ENCODE peak calls at places on chromosomes 6 and 20, in eight cellular contexts. X, G, N, J, P, M, K and V are unnamed samples.

GRCh38 chr6:65259080-65259479 is 447.9 kb downstream of the EYS start:
- DNase-seq in M (no peak), G (no peak), N (no peak), K (peak), J (no peak), P (no peak), X (peak), V (peak)

GRCh38 chr6:146028835-146029572 is at the start of gene GRM1:
- DNase-seq in X (no peak), P (no peak), N (no peak), J (no peak), G (no peak), M (no peak), K (no peak), V (no peak)

GRCh38 chr6:166520905-166521834 is 65.3 kb downstream of the RAMACL start:
- DNase-seq in G (no peak), X (peak), M (no peak), P (no peak), K (no peak), J (no peak), N (no peak), V (peak)

GRCh38 chr20:13119583-13119982 is 101.5 kb upstream of the ISM1 start:
- DNase-seq in X (peak), K (peak), J (peak), N (peak), M (no peak), G (no peak), P (peak), V (peak)

GRCh38 chr20:6142348-6142993 is 19.6 kb upstream of the FERMT1 start:
- DNase-seq in P (peak), J (peak), G (no peak), K (peak), M (peak), N (peak), X (peak), V (peak)

GRCh38 chr6:143060806-143061596 is at the start of gene AIG1:
- DNase-seq in G (peak), J (peak), P (no peak), K (no peak), X (no peak), M (peak), N (no peak), V (no peak)

GRCh38 chr6:3337521-3338350 is 79.0 kb downstream of the PSMG4 start:
- DNase-seq in N (peak), J (no peak), M (no peak), G (no peak), P (no peak), K (peak), X (peak), V (no peak)

GRCh38 chr6:12608016-12608860 is 108.3 kb upstream of the PHACTR1 start:
- DNase-seq in P (peak), N (peak), X (no peak), J (no peak), M (no peak), G (no peak), K (peak), V (no peak)

GRCh38 chr6:42260972-42261371 is 43.3 kb upstream of the MRPS10 start:
- DNase-seq in J (no peak), K (peak), X (peak), M (no peak), P (no peak), N (peak), G (no peak), V (no peak)

GRCh38 chr6:108492131-108492766 is 68.5 kb upstream of the FOXO3 start:
- DNase-seq in X (peak), M (no peak), G (no peak), K (peak), J (peak), N (peak), P (peak), V (peak)

GRCh38 chr6:159692303-159693127 is 526 bp downstream of the SOD2 start:
- DNase-seq in K (peak), N (peak), X (peak), M (peak), P (no peak), J (no peak), G (peak), V (no peak)

GRCh38 chr6:28880894-28881780 is 42.6 kb downstream of the TRIM27 start:
- DNase-seq in J (peak), M (peak), P (peak), X (peak), G (no peak), K (peak), N (peak), V (no peak)

GRCh38 chr20:33568378-33569289 is 78.7 kb downstream of the CBFA2T2 start:
- DNase-seq in K (no peak), G (no peak), X (peak), P (no peak), J (no peak), M (no peak), N (peak), V (no peak)

GRCh38 chr6:74268821-74269600 is 573.0 kb downstream of the CD109 start:
- DNase-seq in J (no peak), X (peak), K (no peak), N (no peak), M (no peak), P (no peak), G (no peak), V (no peak)

GRCh38 chr6:146851837-146852236 is 253.1 kb downstream of the ADGB start:
- DNase-seq in X (peak), P (peak), G (no peak), J (peak), M (no peak), N (no peak), K (peak), V (peak)

GRCh38 chr20:37395411-37395800 is 49.5 kb downstream of the SRC start:
- DNase-seq in G (no peak), P (no peak), K (no peak), M (no peak), J (no peak), X (no peak), N (no peak), V (no peak)

GRCh38 chr20:37397076-37397953 is 51.4 kb downstream of the SRC start:
- DNase-seq in X (no peak), K (peak), M (no peak), J (no peak), P (no peak), G (no peak), N (no peak), V (no peak)

GRCh38 chr20:37397954-37398749 is 52.2 kb downstream of the SRC start:
- DNase-seq in N (no peak), M (no peak), G (no peak), X (no peak), J (no peak), K (no peak), P (no peak), V (no peak)

GRCh38 chr20:37395921-37396519 is 50.1 kb downstream of the SRC start:
- DNase-seq in P (no peak), J (no peak), N (no peak), G (no peak), M (no peak), X (peak), K (no peak), V (no peak)

DNA sequence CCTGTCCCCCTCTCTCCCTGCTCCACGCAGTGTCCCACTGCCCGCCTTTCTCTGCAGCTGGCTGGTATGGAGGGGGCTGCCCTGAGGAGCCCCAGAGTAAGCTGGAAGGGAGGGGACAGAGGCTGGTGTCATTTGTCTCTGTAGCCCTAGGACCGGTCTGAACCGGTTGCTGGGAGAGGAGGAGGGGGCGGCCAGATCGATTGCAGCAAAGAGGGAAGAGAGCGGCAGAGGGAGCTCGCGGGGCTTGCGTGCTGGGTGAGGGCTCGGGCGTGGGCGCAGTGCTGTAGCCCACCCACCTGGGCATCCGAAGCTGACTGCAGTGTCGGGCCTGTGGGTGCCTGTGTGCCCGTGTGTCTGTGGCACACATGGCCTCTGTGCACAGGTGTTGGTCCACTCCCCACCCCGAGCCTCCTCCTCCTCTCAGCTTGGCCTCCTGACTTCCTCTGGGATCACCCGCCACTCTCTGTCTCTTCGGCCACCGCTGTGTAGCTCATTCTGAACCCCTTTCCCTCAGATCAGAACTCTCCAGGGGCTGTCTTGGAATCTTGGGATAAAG is 50.7 kb downstream of the SRC start:
- DNase-seq in G (no peak), P (no peak), N (no peak), K (no peak), M (no peak), X (no peak), J (no peak), V (no peak)
- TF ChIP-seq CTCF in G (no peak), P (no peak), N (no peak), K (no peak), M (no peak), X (no peak), J (no peak), V (no peak)

DNA sequence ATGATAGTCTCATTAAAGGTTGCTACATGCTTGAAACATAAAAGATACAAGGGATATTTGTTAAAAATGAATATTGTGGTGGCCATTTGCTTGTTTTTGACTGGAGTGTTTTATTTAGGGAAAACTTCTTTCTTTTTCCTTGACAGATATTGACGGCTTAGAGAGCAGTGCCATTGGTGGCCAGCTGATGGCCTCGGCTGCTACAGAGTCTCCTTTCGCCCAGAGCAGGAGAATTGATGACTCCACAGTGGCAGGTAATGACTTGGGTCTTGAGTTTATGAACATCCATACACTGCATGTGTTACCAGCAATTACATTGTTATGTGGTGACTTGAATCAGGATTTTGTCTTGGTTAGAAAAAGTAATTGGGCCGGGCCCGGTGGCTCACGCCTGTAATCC is 67.5 kb upstream of the PBOV1 start:
- DNase-seq in N (no peak), G (no peak), J (no peak), K (no peak), M (no peak), X (no peak), P (no peak), V (no peak)
- TF ChIP-seq CTCF in N (no peak), G (no peak), J (no peak), K (no peak), M (no peak), X (no peak), P (no peak), V (no peak)

DNA sequence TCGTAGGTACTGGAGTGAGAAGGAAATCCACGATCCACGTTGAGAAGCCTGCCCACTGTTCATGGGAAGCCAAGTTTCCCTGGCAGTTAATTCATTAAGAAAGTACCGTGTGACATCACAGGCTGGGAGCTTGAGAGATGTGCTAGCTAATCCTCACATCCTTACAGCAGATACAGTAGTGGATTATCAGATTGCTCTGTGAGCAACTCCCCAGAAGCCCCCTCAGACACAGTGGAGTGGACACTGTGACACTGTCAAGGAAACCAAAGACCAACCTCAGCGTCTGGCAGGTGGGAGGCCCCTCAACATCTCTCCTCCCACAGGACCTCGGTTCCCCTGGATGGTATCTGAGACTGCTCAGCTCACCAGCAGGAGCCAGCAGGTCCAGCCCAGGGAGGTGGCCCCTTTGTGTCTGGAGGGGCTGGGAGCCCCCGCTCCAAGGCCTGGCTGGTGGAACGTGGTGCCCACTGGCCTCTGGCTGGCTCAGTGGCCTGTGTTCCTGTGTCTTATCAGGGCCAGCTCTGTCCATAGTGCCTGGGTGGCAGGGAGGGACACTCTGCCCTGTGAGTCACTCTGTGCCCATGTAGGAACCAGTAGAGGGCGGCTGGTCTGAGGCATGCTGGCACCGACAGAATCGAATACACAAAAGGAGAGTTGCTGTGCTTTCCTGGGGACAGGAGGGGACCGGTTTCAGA is 7.2 kb downstream of the PYGB start:
- DNase-seq in X (no peak), G (no peak), J (no peak), K (no peak), N (no peak), P (no peak), M (peak), V (no peak)
- TF ChIP-seq CTCF in X (no peak), G (no peak), J (no peak), K (no peak), N (no peak), P (no peak), M (no peak), V (no peak)

DNA sequence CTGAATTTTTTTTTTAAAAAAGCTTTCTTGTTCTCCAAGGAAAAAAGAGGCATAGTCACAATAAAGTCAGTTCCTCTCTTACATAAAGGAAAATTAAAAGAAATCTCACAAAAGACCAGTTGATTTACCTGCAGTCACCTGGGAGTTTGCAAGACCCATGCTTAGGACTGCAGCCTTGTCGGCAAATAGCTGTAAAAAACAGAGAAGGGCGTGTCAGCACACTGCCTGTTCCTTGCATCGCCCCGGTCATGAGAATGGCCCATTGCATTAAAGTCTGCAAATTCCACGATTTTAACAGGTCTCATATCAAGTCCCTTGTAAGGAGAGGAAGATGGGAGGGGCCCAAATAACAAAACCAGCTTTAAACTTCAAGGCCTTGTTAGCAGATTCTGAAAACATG is 17.5 kb downstream of the JAG1 start:
- DNase-seq in X (no peak), G (no peak), N (no peak), K (no peak), P (no peak), M (peak), J (no peak), V (no peak)
- TF ChIP-seq CTCF in X (no peak), G (no peak), N (no peak), K (no peak), P (no peak), M (no peak), J (no peak), V (no peak)

GRCh38 chr6:105364243-105364642 is 38.6 kb downstream of the PREP start:
- DNase-seq in K (peak), M (no peak), J (no peak), N (no peak), P (no peak), X (no peak), G (no peak), V (no peak)

GRCh38 chr6:105359419-105360366 is 43.2 kb downstream of the PREP start:
- DNase-seq in P (peak), K (peak), J (peak), N (peak), M (no peak), G (no peak), X (peak), V (peak)

GRCh38 chr6:105369145-105369544 is 33.7 kb downstream of the PREP start:
- DNase-seq in M (no peak), N (no peak), X (no peak), P (no peak), G (no peak), K (no peak), J (no peak), V (no peak)

GRCh38 chr6:105363100-105363754 is 39.7 kb downstream of the PREP start:
- DNase-seq in K (peak), J (no peak), M (no peak), N (no peak), G (no peak), P (peak), X (peak), V (peak)
- TF ChIP-seq CTCF in K (peak), J (peak), M (no peak), N (no peak), G (no peak), P (peak), X (peak), V (peak)

GRCh38 chr20:35556871-35557270 is 15.0 kb downstream of the ERGIC3 start:
- DNase-seq in G (no peak), K (no peak), P (no peak), M (no peak), X (no peak), J (no peak), N (no peak), V (no peak)

GRCh38 chr20:35560541-35560940 is 18.7 kb downstream of the ERGIC3 start:
- DNase-seq in J (no peak), N (no peak), X (no peak), P (no peak), M (no peak), K (no peak), G (no peak), V (no peak)

GRCh38 chr20:35560105-35560511 is 18.2 kb downstream of the ERGIC3 start:
- DNase-seq in M (no peak), X (no peak), G (no peak), K (no peak), P (no peak), J (no peak), N (no peak), V (no peak)

GRCh38 chr20:35558981-35559693 is 17.3 kb downstream of the ERGIC3 start:
- DNase-seq in G (no peak), N (no peak), P (no peak), K (no peak), M (no peak), J (no peak), X (no peak), V (no peak)

DNA sequence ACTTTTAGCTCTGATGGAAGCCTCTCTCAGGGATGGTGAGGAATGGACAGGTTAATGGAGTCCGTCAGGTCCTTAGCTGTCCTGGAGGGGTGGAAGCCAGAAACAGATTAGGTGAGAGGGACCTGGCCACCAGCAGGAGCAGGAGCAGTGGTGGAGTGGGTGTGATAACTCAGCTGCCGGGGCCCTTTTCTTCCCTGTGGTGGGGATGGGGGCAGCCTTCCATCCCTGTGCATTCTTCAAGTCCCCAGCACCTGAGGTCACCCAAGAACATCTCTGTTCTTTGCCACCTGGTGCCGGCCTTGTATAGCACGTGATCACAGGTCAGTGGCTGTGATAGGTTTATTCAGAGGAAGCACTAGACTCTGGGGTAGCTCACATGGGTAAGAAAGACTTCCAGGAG is 16.5 kb downstream of the ERGIC3 start:
- DNase-seq in J (no peak), M (no peak), N (no peak), K (no peak), G (no peak), X (no peak), P (no peak), V (no peak)
- TF ChIP-seq CTCF in J (no peak), M (no peak), N (no peak), K (no peak), G (no peak), X (no peak), P (no peak), V (no peak)

DNA sequence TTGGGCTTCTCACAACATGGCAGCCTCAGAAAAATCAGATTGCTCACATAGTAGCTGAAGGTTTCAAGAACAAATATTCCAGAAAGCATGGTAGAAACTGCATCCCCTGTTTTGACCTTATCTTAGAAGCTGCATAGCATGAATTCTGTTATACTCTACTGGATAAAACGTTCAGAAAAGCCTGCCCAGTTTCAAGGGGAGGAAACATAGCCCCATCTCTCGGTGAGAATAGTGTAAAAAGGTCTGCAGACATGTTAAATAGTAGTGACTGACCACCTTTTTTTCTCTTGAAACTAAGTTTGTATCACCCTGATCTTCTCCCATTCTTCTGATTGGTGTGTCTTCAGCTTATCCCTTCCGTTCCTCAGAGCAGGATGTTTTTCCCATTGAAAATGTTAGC is 50.0 kb downstream of the MARCKS start:
- DNase-seq in X (no peak), K (peak), J (no peak), N (no peak), P (no peak), G (no peak), M (no peak), V (no peak)
- TF ChIP-seq CTCF in X (no peak), K (peak), J (no peak), N (no peak), P (peak), G (no peak), M (no peak), V (no peak)